ENCODE peak calls at places on chromosomes 3 and 15, in five cellular contexts. O is transverse colon, V is Peyer's patch, X is stomach, M is cardiac fibroblast. B is an unnamed sample.

GRCh38 chr3:105647047-105647446 is 221.8 kb downstream of the CBLB start:
- DNase-seq in O (no peak), V (no peak), X (no peak), M (peak; percentile 96), B (no peak)

GRCh38 chr3:50580683-50581458 is 11.5 kb downstream of the HEMK1 start:
- DNase-seq in O (no peak), V (no peak), X (no peak), M (no peak), B (no peak)

GRCh38 chr15:79257454-79257853 is 25.1 kb upstream of the ANKRD34C start:
- DNase-seq in O (no peak), V (no peak), X (no peak), M (no peak), B (no peak)

GRCh38 chr3:119601154-119601553 is 3.5 kb downstream of the PLA1A start:
- DNase-seq in O (no peak), V (no peak), X (no peak), M (no peak), B (no peak)

GRCh38 chr3:187850256-187851010 is 105.2 kb upstream of the BCL6 start:
- DNase-seq in O (peak; percentile 38), V (no peak), X (no peak), M (no peak), B (no peak)

GRCh38 chr3:22887664-22888291 is 315.3 kb upstream of the UBE2E2 start:
- DNase-seq in O (peak; percentile 19), V (no peak), X (no peak), M (peak; percentile 66), B (no peak)

GRCh38 chr15:49715701-49716100 is 94.9 kb downstream of the DTWD1 start:
- DNase-seq in O (no peak), V (no peak), X (no peak), M (no peak), B (no peak)

GRCh38 chr3:212432-212831 is 15.9 kb downstream of the CHL1 start:
- DNase-seq in O (no peak), V (no peak), X (no peak), M (no peak), B (no peak)

GRCh38 chr3:29144807-29145206 is 136.1 kb upstream of the RBMS3 start:
- DNase-seq in O (peak; percentile 8), V (no peak), X (no peak), M (peak; percentile 78), B (no peak)

GRCh38 chr3:74067296-74067695 is 442.6 kb upstream of the PDZRN3 start:
- DNase-seq in O (no peak), V (no peak), X (peak; percentile 35), M (peak; percentile 17), B (no peak)

DNA sequence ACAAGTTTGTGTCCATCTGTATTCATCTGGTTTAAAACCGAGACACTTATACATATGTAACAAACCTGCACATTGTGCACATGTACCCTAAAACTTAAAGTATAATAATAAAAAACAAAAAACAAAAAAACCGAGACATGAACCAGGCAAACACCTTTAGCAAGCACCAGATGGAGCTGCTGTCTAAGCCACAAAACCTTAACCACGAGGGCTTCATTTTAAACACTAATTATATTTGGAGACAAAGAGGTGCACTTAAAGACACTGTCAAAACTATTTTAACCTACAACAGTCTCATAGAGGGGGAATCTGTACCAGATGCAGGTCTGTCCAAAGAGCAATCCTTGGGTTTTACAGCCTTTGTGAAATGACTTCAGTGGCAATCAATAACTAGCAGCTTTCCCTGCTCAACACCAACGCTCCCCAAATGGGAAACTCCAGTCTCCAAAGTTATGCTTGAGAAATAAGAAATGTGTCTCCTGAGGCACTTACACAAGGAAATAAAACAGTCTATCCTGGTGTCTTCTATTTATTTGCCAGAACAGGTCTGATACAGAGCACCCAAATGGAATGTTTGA is 115.7 kb upstream of the TSPAN3 start:
- DNase-seq in O (no peak), V (no peak), X (no peak), M (peak; percentile 61), B (no peak)
- TF ChIP-seq CTCF in O (peak; percentile 51), V (peak; percentile 60), X (peak; percentile 49), M (peak; percentile 51), B (peak; percentile 79)

GRCh38 chr3:48639944-48640606 is 4.8 kb upstream of the SLC26A6 start:
- DNase-seq in O (no peak), V (no peak), X (no peak), M (no peak), B (no peak)

GRCh38 chr3:48636149-48636548 is 888 bp upstream of the SLC26A6 start:
- DNase-seq in O (no peak), V (no peak), X (no peak), M (peak; percentile 6), B (no peak)

GRCh38 chr3:48635222-48636021 is at the start of gene SLC26A6:
- DNase-seq in O (peak; percentile 99), V (peak; percentile 99), X (peak; percentile 98), M (peak; percentile 97), B (peak; percentile 86)

GRCh38 chr3:48634661-48635221 is 520 bp downstream of the SLC26A6 start:
- DNase-seq in O (peak; percentile 69), V (peak; percentile 77), X (peak; percentile 69), M (peak; percentile 64), B (no peak)

GRCh38 chr3:48637305-48637704 is 2.0 kb upstream of the SLC26A6 start:
- DNase-seq in O (no peak), V (no peak), X (no peak), M (no peak), B (no peak)
- TF ChIP-seq CTCF in O (no peak), V (no peak), X (no peak), M (no peak), B (no peak)

GRCh38 chr3:112583105-112583504 is 21.3 kb downstream of the SLC35A5 start:
- DNase-seq in O (no peak), V (no peak), X (no peak), M (no peak), B (no peak)

GRCh38 chr3:112579697-112580096 is 17.9 kb downstream of the SLC35A5 start:
- DNase-seq in O (no peak), V (no peak), X (no peak), M (peak; percentile 87), B (no peak)

GRCh38 chr3:112582242-112582874 is 20.5 kb downstream of the SLC35A5 start:
- DNase-seq in O (no peak), V (no peak), X (no peak), M (peak; percentile 87), B (no peak)

GRCh38 chr3:112579232-112579631 is 17.4 kb downstream of the SLC35A5 start:
- DNase-seq in O (no peak), V (no peak), X (no peak), M (no peak), B (no peak)
- TF ChIP-seq CTCF in O (no peak), V (no peak), X (no peak), M (no peak), B (no peak)

GRCh38 chr3:129973853-129974252 is 667 bp upstream of the TRH start:
- DNase-seq in O (no peak), V (no peak), X (no peak), M (no peak), B (no peak)

GRCh38 chr3:129972301-129972700 is 2.2 kb upstream of the TRH start:
- DNase-seq in O (no peak), V (no peak), X (no peak), M (no peak), B (no peak)

GRCh38 chr3:129974451-129975331 is at the start of gene TRH:
- DNase-seq in O (no peak), V (no peak), X (no peak), M (peak; percentile 3), B (no peak)

GRCh38 chr3:129978123-129978522 is 3.6 kb downstream of the TRH start:
- DNase-seq in O (no peak), V (no peak), X (no peak), M (no peak), B (no peak)

GRCh38 chr3:129975332-129976090 is 991 bp downstream of the TRH start:
- DNase-seq in O (peak; percentile 10), V (no peak), X (no peak), M (no peak), B (no peak)
- TF ChIP-seq CTCF in O (no peak), V (no peak), X (no peak), M (no peak), B (no peak)

DNA sequence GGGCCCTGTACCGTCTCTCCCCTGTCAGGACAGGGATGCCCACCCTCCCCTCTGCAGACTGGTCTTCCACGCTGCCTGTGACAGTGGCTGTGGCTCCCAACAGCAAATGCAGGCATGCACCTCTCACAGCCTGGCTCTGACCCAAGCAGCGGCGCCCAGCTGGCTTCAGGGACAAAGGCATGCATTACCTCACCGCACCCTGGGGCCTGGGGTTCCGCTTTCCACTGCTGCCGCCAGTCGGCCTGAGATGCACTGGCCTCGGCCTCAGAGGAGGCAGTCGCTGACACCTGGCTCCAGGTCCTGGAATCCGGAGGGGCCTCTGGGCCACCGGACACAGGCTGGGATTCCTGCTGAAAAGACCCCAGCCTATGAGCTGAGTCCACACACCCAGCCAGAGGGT is 70.3 kb downstream of the SCN5A start:
- DNase-seq in O (no peak), V (no peak), X (peak; percentile 17), M (peak; percentile 21), B (peak; percentile 1)
- TF ChIP-seq CTCF in O (no peak), V (no peak), X (no peak), M (peak; percentile 11), B (no peak)

GRCh38 chr3:57555738-57556458 is at the start of gene PDE12:
- DNase-seq in O (peak; percentile 90), V (peak; percentile 90), X (peak; percentile 86), M (peak; percentile 96), B (peak; percentile 84)
- TF ChIP-seq CTCF in O (no peak), V (no peak), X (no peak), M (no peak), B (no peak)

GRCh38 chr15:29734917-29735572 is 87.2 kb downstream of the TJP1 start:
- DNase-seq in O (no peak), V (no peak), X (no peak), M (peak; percentile 66), B (no peak)

GRCh38 chr15:29731865-29732264 is 90.4 kb downstream of the TJP1 start:
- DNase-seq in O (no peak), V (no peak), X (no peak), M (peak; percentile 31), B (no peak)

GRCh38 chr15:29740692-29741311 is 81.5 kb downstream of the TJP1 start:
- DNase-seq in O (no peak), V (no peak), X (no peak), M (peak; percentile 15), B (no peak)

GRCh38 chr15:29736745-29737023 is 85.6 kb downstream of the TJP1 start:
- DNase-seq in O (no peak), V (no peak), X (no peak), M (peak; percentile 35), B (no peak)

DNA sequence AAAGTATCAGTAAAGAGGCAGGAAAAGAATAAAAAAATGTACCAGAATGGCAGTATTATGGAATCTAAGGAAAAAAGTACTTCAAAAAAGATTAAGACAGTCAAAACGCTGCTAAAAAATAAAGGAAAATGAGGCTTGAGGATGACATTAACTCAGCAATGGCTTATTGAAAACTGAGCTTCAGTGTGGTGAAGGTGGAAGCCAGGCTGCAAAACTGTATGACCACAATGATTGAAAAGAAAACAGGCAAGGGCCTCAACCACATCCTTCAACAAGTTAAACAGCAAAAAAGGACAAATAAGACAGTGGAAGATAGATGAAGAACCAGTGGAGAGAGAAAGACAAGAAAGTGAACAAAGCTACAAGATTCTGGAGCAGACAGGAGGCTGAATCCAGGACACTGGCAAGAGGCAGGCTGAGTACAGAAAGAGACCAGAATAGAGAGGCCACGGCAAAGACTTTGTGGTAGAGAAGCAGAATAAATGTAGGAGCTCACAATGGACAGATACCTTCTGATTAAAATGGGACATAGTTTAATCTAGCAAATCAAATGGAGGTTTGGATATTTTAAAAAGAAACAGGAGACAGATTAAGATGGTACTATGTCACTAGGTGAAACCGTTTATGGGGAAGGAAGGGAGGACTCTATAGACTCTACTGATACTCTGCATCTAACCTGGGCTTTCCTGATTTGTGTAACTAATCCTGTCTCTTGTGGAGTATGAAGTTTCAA is 86.1 kb downstream of the TJP1 start:
- DNase-seq in O (no peak), V (no peak), X (no peak), M (no peak), B (no peak)
- TF ChIP-seq CTCF in O (no peak), V (no peak), X (no peak), M (no peak), B (no peak)